ENCODE peak calls at places on chromosomes 7 and 10, in eight cellular contexts. J is astrocyte, Q is GM23338, B is Karpas-422, S is GM23248, E is endothelial cell of umbilical vein, L is PC-3, W is mammary epithelial cell. Z is an unnamed sample.

GRCh38 chr7:37481722-37482288 is 33.1 kb upstream of the ELMO1 start:
- DNase-seq in J (no peak), Q (no peak), B (no peak), S (no peak), E (no peak), L (no peak), W (no peak), Z (no peak)

GRCh38 chr10:91051834-91052233 is 130.9 kb upstream of the ANKRD1 start:
- DNase-seq in J (no peak), Q (no peak), B (no peak), S (peak; percentile 29), E (no peak), L (no peak), W (no peak), Z (no peak)

GRCh38 chr10:96261930-96262329 is 9.4 kb downstream of the BLNK start:
- DNase-seq in J (no peak), Q (no peak), B (no peak), S (no peak), E (no peak), L (no peak), W (no peak), Z (no peak)

GRCh38 chr10:119595715-119596515 is 849 bp downstream of the TIAL1 start:
- DNase-seq in J (peak; percentile 30), Q (peak; percentile 43), B (peak; percentile 72), S (peak; percentile 75), E (peak; percentile 50), L (no peak), W (peak; percentile 34), Z (peak; percentile 40)

GRCh38 chr7:1898628-1899185 is 228.6 kb downstream of the ELFN1 start:
- DNase-seq in J (no peak), Q (no peak), B (no peak), S (no peak), E (no peak), L (no peak), W (no peak), Z (no peak)

GRCh38 chr10:74901240-74901827 is 74.9 kb downstream of the KAT6B start:
- DNase-seq in J (no peak), Q (no peak), B (no peak), S (no peak), E (no peak), L (no peak), W (no peak), Z (no peak)

GRCh38 chr10:125340871-125341270 is 180.5 kb upstream of the CTBP2 start:
- DNase-seq in J (peak; percentile 0), Q (no peak), B (no peak), S (peak; percentile 8), E (no peak), L (no peak), W (peak; percentile 60), Z (no peak)

GRCh38 chr7:157406971-157407370 is 70.2 kb downstream of the DNAJB6 start:
- DNase-seq in J (no peak), Q (no peak), B (no peak), S (no peak), E (no peak), L (no peak), W (no peak), Z (no peak)

GRCh38 chr10:128099901-128100300 is 26.3 kb downstream of the MKI67 start:
- DNase-seq in J (no peak), Q (no peak), B (no peak), S (no peak), E (no peak), L (no peak), W (no peak), Z (no peak)

GRCh38 chr7:104272767-104273384 is 55.5 kb upstream of the LHFPL3 start:
- DNase-seq in J (peak; percentile 12), Q (peak; percentile 56), B (peak; percentile 71), S (peak; percentile 60), E (peak; percentile 55), L (peak; percentile 56), W (peak; percentile 33), Z (peak; percentile 15)

GRCh38 chr10:99540339-99540672 is 7.6 kb downstream of the NKX2-3 start:
- DNase-seq in J (no peak), Q (peak; percentile 41), B (no peak), S (no peak), E (no peak), L (no peak), W (no peak), Z (no peak)

GRCh38 chr7:143495806-143496672 is 18.4 kb downstream of the TAS2R41 start:
- DNase-seq in J (no peak), Q (no peak), B (no peak), S (no peak), E (no peak), L (no peak), W (no peak), Z (no peak)

GRCh38 chr7:142883571-142884284 is 1.8 kb downstream of the TRPV6 start:
- DNase-seq in J (no peak), Q (no peak), B (no peak), S (no peak), E (no peak), L (no peak), W (no peak), Z (no peak)

GRCh38 chr10:124561206-124561605 is 99.6 kb downstream of the LHPP start:
- DNase-seq in J (no peak), Q (no peak), B (no peak), S (no peak), E (no peak), L (no peak), W (no peak), Z (no peak)

GRCh38 chr7:17042211-17042610 is 160.4 kb upstream of the AGR3 start:
- DNase-seq in J (no peak), Q (no peak), B (no peak), S (peak; percentile 39), E (peak; percentile 48), L (peak; percentile 71), W (no peak), Z (no peak)

GRCh38 chr7:6268909-6269306 is 3.5 kb downstream of the CYTH3 start:
- DNase-seq in J (no peak), Q (peak; percentile 51), B (no peak), S (no peak), E (no peak), L (no peak), W (no peak), Z (no peak)

GRCh38 chr10:75386128-75386527 is 15.4 kb downstream of the ZNF503 start:
- DNase-seq in J (no peak), Q (no peak), B (no peak), S (no peak), E (no peak), L (no peak), W (no peak), Z (no peak)

GRCh38 chr7:91127974-91128373 is 136.3 kb upstream of the FZD1 start:
- DNase-seq in J (peak; percentile 19), Q (no peak), B (no peak), S (no peak), E (no peak), L (no peak), W (no peak), Z (no peak)

GRCh38 chr10:3396116-3396515 is 223.5 kb upstream of the PITRM1 start:
- DNase-seq in J (no peak), Q (no peak), B (no peak), S (no peak), E (no peak), L (no peak), W (no peak), Z (no peak)

GRCh38 chr7:137681657-137682562 is 164.9 kb downstream of the DGKI start:
- DNase-seq in J (peak; percentile 94), Q (no peak), B (no peak), S (peak; percentile 93), E (no peak), L (peak; percentile 69), W (peak; percentile 78), Z (no peak)

GRCh38 chr7:27209933-27210440 is 10.1 kb upstream of the HOXA13 start:
- DNase-seq in J (no peak), Q (no peak), B (no peak), S (no peak), E (no peak), L (no peak), W (no peak), Z (no peak)

GRCh38 chr7:27208998-27209397 is 9.1 kb upstream of the HOXA13 start:
- DNase-seq in J (no peak), Q (no peak), B (no peak), S (no peak), E (no peak), L (no peak), W (no peak), Z (no peak)

GRCh38 chr7:27211694-27212316 is 11.9 kb upstream of the HOXA13 start:
- DNase-seq in J (no peak), Q (no peak), B (no peak), S (no peak), E (no peak), L (no peak), W (no peak), Z (no peak)

GRCh38 chr7:27211084-27211446 is 11.2 kb upstream of the HOXA13 start:
- DNase-seq in J (no peak), Q (no peak), B (no peak), S (no peak), E (no peak), L (no peak), W (no peak), Z (no peak)

DNA sequence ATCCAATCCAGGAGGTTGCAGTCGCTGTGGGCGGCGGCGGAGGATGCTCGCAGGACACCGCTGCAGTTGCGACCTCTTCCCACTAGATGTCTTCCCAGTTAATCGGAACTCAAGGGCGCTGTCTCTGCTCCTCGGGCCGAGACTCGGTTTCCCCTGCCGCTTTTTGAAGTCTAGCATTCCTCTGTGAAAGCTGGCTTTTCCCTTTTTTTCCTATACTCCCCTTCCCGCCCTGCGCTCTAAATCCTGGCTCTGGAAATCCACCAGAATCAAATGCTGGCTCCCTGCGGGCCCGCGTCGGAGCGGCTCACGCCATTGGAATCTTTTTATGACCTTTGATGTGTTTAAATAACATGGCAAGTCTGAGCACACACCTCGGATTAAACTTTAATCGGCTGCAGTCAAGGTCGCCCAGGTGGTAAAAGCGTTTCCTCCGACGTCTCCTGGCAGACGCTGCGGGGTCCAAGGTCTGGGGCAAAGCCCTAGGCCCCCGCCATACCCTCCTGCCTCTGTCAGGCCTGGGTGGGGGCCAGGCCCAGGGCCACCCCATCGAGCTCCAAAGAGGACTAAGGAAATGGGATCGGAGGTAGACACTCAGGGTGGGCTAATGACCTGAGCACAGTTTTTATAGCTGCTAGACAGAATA is 10.7 kb upstream of the HOXA13 start:
- DNase-seq in J (no peak), Q (peak; percentile 92), B (peak; percentile 76), S (peak; percentile 65), E (no peak), L (peak; percentile 65), W (peak; percentile 20), Z (peak; percentile 31)
- H4K20me1 ChIP-seq in J (peaks cover 4% of the 10 kb centered on the region), Q (peaks cover 50% of the 10 kb centered on the region), B (no peaks in the 10 kb centered on the region), S (no peaks in the 10 kb centered on the region), E (no peaks in the 10 kb centered on the region), L (no peaks in the 10 kb centered on the region), W (no peaks in the 10 kb centered on the region), Z (no peaks in the 10 kb centered on the region)

GRCh38 chr10:93378039-93378438 is 104.1 kb downstream of the MYOF start:
- DNase-seq in J (no peak), Q (no peak), B (no peak), S (no peak), E (peak; percentile 21), L (no peak), W (no peak), Z (no peak)
- H3K4me2 ChIP-seq in J (no peak overlapping the region), Q (no peak overlapping the region), B (no peak overlapping the region), S (peak overlapping the region; percentile 63), E (no peak overlapping the region), L (peak overlapping the region; percentile 66), W (peak overlapping the region; percentile 67), Z (no peak overlapping the region)

GRCh38 chr7:139765143-139765542 is 12.7 kb downstream of the HIPK2 start:
- DNase-seq in J (no peak), Q (no peak), B (no peak), S (no peak), E (no peak), L (no peak), W (no peak), Z (no peak)
- H4K20me1 ChIP-seq in J (peaks cover 93% of the 10 kb centered on the region), Q (no peaks in the 10 kb centered on the region), B (no peaks in the 10 kb centered on the region), S (peaks cover 7% of the 10 kb centered on the region), E (peaks cover 2% of the 10 kb centered on the region), L (peaks cover 76% of the 10 kb centered on the region), W (no peaks in the 10 kb centered on the region), Z (no peaks in the 10 kb centered on the region)

GRCh38 chr7:47361229-47361628 is 220.7 kb downstream of the TNS3 start:
- DNase-seq in J (no peak), Q (no peak), B (no peak), S (no peak), E (no peak), L (no peak), W (peak; percentile 7), Z (no peak)
- H3K4me2 ChIP-seq in J (peak overlapping the region; percentile 41), Q (no peak overlapping the region), B (no peak overlapping the region), S (peak overlapping the region; percentile 22), E (no peak overlapping the region), L (peak overlapping the region; percentile 57), W (peak overlapping the region; percentile 50), Z (no peak overlapping the region)